ENCODE peak calls at places on chromosomes 3 and 15, in six cellular contexts. F is lower lobe of right lung; P is H9; M is PC-3; E is CD8-positive, alpha-beta T cell; C is brain microvascular endothelial cell. Q is an unnamed sample.

GRCh38 chr3:100088735-100089368 is 25.4 kb downstream of the FILIP1L start:
- DNase-seq in F (no peak), C (no peak), P (no peak), E (no peak), M (peak), Q (no peak)

GRCh38 chr15:99434506-99435137 is 131.2 kb upstream of the MEF2A start:
- DNase-seq in P (no peak), M (no peak), F (no peak), C (no peak), E (no peak), Q (no peak)

GRCh38 chr3:158683216-158683975 is 10.9 kb upstream of the LXN start:
- DNase-seq in P (no peak), M (peak), E (no peak), C (peak), F (no peak), Q (no peak)

GRCh38 chr3:54660599-54661210 is 267.2 kb downstream of the LRTM1 start:
- DNase-seq in E (no peak), C (peak), M (no peak), P (no peak), F (no peak), Q (no peak)

GRCh38 chr15:71810256-71811035 is at the start of gene NR2E3:
- DNase-seq in E (no peak), P (no peak), M (no peak), F (no peak), C (no peak), Q (peak)

GRCh38 chr3:8938021-8938420 is 25.3 kb downstream of the RAD18 start:
- DNase-seq in M (peak), F (no peak), E (no peak), P (no peak), C (no peak), Q (no peak)

GRCh38 chr3:177306252-177306651 is 109.0 kb upstream of the TBL1XR1 start:
- DNase-seq in F (no peak), P (no peak), E (no peak), M (peak), C (peak), Q (no peak)

GRCh38 chr3:185502987-185503386 is 4.2 kb upstream of the TMEM41A start:
- DNase-seq in C (no peak), F (no peak), M (no peak), P (no peak), E (no peak), Q (no peak)

GRCh38 chr3:105401691-105402149 is 35.0 kb downstream of the ALCAM start:
- DNase-seq in M (peak), C (peak), E (no peak), P (no peak), F (no peak), Q (no peak)

GRCh38 chr3:52777959-52778805 is 783 bp downstream of the ITIH1 start:
- DNase-seq in P (no peak), F (peak), E (no peak), M (no peak), C (no peak), Q (no peak)

GRCh38 chr15:89356634-89357298 is 22.1 kb upstream of the POLG start:
- DNase-seq in C (no peak), M (peak), E (no peak), P (no peak), F (no peak), Q (peak)

GRCh38 chr3:39021029-39021428 is 30.7 kb downstream of the SCN11A start:
- DNase-seq in F (no peak), E (no peak), P (no peak), C (no peak), M (no peak), Q (no peak)

GRCh38 chr3:184284696-184285095 is 8.9 kb downstream of the ECE2 start:
- DNase-seq in E (no peak), C (peak), P (peak), M (peak), F (no peak), Q (peak)

GRCh38 chr3:177357352-177358084 is 160.2 kb upstream of the TBL1XR1 start:
- DNase-seq in E (no peak), P (no peak), C (peak), F (no peak), M (peak), Q (peak)

GRCh38 chr3:194285024-194285858 is 65.9 kb downstream of the CPN2 start:
- DNase-seq in M (peak), F (no peak), E (no peak), C (no peak), P (no peak), Q (no peak)

GRCh38 chr15:50873935-50874353 is 34.5 kb upstream of the AP4E1 start:
- DNase-seq in M (no peak), E (no peak), F (no peak), P (no peak), C (no peak), Q (no peak)

GRCh38 chr15:92637621-92638020 is 18.0 kb downstream of the FAM174B start:
- DNase-seq in F (no peak), C (no peak), E (no peak), P (no peak), M (no peak), Q (no peak)

GRCh38 chr3:194326192-194327029 is 24.7 kb downstream of the CPN2 start:
- DNase-seq in F (no peak), P (peak), M (no peak), C (no peak), E (no peak), Q (peak)

GRCh38 chr3:12750658-12751071 is 8.4 kb downstream of the TMEM40 start:
- DNase-seq in M (peak), F (no peak), E (no peak), P (no peak), C (peak), Q (peak)

GRCh38 chr15:38796589-38796988 is 232.0 kb upstream of the RASGRP1 start:
- DNase-seq in F (no peak), P (no peak), C (no peak), E (no peak), M (no peak), Q (peak)

GRCh38 chr3:101950510-101950909 is 101.2 kb downstream of the NFKBIZ start:
- DNase-seq in M (peak), P (no peak), C (peak), E (no peak), F (no peak), Q (no peak)

GRCh38 chr3:45712434-45713110 is 23.4 kb downstream of the SACM1L start:
- DNase-seq in M (no peak), C (no peak), F (no peak), P (no peak), E (no peak), Q (peak)

GRCh38 chr3:138227650-138228049 is 40.5 kb downstream of the ARMC8 start:
- DNase-seq in C (peak), E (no peak), F (no peak), M (no peak), P (no peak), Q (peak)

GRCh38 chr3:124995460-124995994 is 60.3 kb downstream of the HEG1 start:
- DNase-seq in P (peak), F (peak), E (no peak), M (peak), C (no peak), Q (peak)

GRCh38 chr3:187236963-187237362 is 39.7 kb downstream of the RTP1 start:
- DNase-seq in C (no peak), M (no peak), E (no peak), F (no peak), P (no peak), Q (no peak)

GRCh38 chr3:152556731-152557254 is 278.1 kb upstream of the P2RY1 start:
- DNase-seq in F (no peak), C (peak), P (no peak), M (peak), E (no peak), Q (no peak)

GRCh38 chr3:185770071-185770470 is 54.8 kb downstream of the IGF2BP2 start:
- DNase-seq in E (no peak), M (peak), F (no peak), P (no peak), C (no peak), Q (peak)

GRCh38 chr3:123535580-123535979 is 49.3 kb downstream of the HACD2 start:
- DNase-seq in M (peak), C (peak), E (no peak), P (no peak), F (no peak), Q (no peak)

GRCh38 chr3:114179575-114179974 is 723 bp upstream of the DRD3 start:
- DNase-seq in C (peak), F (no peak), P (peak), E (no peak), M (peak), Q (no peak)

GRCh38 chr15:68808091-68808490 is 12.6 kb downstream of the ANP32A start:
- DNase-seq in E (no peak), P (no peak), M (no peak), C (no peak), F (no peak), Q (no peak)

GRCh38 chr3:45097296-45097883 is 48.8 kb downstream of the CDCP1 start:
- DNase-seq in P (no peak), M (no peak), C (no peak), E (no peak), F (no peak), Q (no peak)

GRCh38 chr15:95150466-95150865 is 919.1 kb downstream of the MCTP2 start:
- DNase-seq in P (no peak), E (no peak), M (no peak), C (no peak), F (no peak), Q (no peak)

GRCh38 chr3:125143982-125144652 is 68.4 kb downstream of the SLC12A8 start:
- DNase-seq in P (no peak), E (no peak), F (no peak), M (no peak), C (no peak), Q (no peak)

GRCh38 chr3:94028093-94028837 is at the start of gene STX19:
- DNase-seq in C (no peak), P (no peak), E (no peak), M (peak), F (no peak), Q (peak)

GRCh38 chr15:100959066-100960050 is 40.2 kb downstream of the LRRK1 start:
- DNase-seq in P (no peak), F (no peak), M (peak), C (no peak), E (no peak), Q (no peak)

DNA sequence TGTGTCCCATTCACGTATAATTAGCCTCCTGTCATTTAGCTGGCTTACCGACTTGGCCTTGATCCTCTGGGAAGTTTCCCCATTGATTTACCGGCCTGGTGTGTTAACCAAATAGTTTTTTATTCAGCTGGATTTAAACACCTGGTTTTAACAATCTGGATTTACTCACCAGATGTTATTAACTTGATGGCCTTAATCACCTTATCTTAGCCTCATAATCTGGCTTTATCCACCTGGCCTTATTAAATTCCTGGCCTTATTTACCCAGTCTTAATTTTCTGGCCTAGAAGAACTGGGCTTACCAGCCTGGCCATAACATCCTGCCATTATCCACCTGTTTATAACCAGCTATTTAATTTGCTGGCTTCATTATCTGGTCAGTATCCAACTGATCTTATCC is 89.9 kb downstream of the IL12A start:
- DNase-seq in M (no peak), P (no peak), F (no peak), E (no peak), C (no peak), Q (no peak)
- H3K27ac ChIP-seq in M (no peak), P (no peak), F (no peak), E (no peak), C (no peak), Q (no peak)

DNA sequence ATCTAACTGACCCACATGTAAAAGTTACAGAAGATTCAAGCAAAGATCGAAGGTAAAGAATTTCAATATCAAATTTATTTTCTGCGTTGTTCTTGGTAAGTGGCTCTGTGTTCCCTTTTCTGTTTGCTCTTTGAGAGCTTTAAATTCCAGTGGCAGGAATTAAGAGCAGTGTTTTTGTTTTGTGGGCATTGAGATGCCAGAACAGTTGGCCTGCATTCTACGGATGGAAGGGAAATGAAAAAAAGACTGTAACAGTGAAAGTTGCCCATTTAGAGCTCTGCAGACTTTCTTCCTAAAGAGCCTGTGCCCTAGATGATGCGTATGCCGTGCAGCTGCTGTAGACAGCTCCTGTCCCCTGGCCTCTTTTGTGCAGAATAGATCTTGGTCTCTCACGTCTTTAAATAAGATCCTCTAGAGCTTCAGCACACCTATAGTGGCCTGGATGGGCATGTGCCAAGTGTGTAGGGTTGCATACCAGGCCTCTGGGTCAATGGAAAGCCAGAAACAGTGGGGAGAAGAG is 58.8 kb downstream of the KAT2B start:
- DNase-seq in F (no peak), E (no peak), M (no peak), P (no peak), C (no peak), Q (no peak)
- H3K27ac ChIP-seq in F (no peak), E (no peak), M (no peak), P (no peak), C (no peak), Q (no peak)

GRCh38 chr15:74933573-74933972 is 4.3 kb downstream of the COX5A start:
- DNase-seq in M (no peak), C (no peak), P (no peak), E (no peak), F (no peak), Q (no peak)
- H3K27ac ChIP-seq in M (no peak), C (no peak), P (no peak), E (no peak), F (no peak), Q (no peak)

DNA sequence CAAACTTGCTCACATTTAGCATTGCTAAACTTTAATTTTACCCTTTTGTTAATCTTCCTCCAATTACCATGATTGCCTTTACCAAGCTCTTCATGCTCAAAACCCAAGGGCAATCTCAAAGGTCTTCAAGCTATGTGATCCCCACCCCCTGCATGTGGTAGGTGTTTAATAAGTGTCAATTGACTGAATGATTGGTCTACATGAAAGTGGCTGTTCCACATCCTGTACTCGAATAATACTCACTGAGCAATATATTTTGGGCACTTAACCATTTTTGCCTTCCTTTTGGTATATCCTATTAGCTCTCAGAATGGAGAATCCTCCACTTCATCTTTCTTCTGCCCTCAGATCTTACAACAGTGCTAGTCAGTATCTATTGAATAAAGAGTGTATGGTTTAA is 17.1 kb downstream of the RBMS3 start:
- DNase-seq in C (no peak), F (no peak), P (no peak), M (no peak), E (no peak), Q (no peak)
- H3K27ac ChIP-seq in C (no peak), F (no peak), P (no peak), M (no peak), E (no peak), Q (no peak)

DNA sequence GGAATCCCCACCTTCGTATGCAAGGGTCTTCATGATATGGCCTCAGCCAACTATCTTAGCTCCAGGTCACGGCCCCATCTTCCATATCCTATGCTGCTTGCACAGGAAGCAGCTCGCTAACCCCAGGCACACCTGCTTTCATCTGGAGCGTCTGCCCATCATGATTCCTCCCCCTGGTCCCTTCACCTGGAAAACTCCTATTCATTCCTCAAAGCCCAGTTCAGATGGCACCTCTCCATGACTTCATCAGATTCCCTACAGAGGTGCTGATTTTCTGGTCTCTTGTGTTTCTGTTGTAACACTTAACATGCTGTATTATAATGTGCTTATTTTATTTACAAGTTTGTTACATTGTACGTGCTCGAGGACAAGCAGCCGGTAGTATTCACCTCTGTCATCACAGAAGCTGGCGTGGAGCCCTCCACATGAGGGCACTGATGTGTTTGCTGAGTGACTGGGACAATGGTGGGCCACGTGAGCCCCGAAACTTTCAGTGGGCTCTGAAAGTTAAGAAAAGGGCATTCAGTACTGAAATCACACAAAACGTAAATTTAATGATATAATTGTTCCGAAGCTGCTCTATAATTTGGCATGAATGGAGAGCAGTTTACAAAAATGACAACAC is 16.2 kb downstream of the MUC20 start:
- DNase-seq in E (no peak), M (no peak), F (peak), C (no peak), P (no peak), Q (no peak)
- H3K27ac ChIP-seq in E (no peak), M (no peak), F (no peak), C (no peak), P (no peak), Q (no peak)

GRCh38 chr15:27438403-27439375 is 467.7 kb downstream of the GABRG3 start:
- DNase-seq in C (no peak), E (no peak), M (no peak), P (no peak), F (no peak), Q (no peak)
- H3K27ac ChIP-seq in C (no peak), E (no peak), M (no peak), P (no peak), F (no peak), Q (no peak)

DNA sequence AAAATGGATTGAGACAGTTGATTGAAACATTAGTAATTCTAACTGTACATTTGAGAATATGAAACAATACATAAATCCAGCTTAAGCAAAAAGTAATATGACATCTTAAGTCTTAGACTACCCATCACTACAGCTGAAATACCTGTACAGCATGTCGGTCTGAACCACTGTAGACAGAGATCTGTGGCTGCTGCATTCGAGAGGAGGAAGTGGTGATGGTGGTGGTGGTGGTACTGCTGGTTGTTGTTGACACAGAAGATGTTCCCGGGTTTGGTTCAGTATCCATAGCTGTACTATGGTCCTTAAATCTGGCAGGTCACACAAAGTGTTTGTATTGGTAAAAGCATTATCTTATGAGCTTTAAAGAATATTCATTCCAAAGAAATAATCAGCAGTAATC is 2.9 kb downstream of the PHC3 start:
- DNase-seq in E (peak), M (no peak), C (no peak), P (no peak), F (no peak), Q (peak)
- H3K27ac ChIP-seq in E (no peak), M (no peak), C (no peak), P (no peak), F (no peak), Q (no peak)